ENCODE peak calls at places on chromosomes 5 and 9, in four cellular contexts. K is A549, U is heart right ventricle, G is keratinocyte. A is an unnamed sample.
A peak's percentile ranks its signal among the peaks of the same experiment; 100 is the strongest.

GRCh38 chr5:139873033-139873794 is 77.6 kb downstream of the PSD2 start:
- DNase-seq in K (no peak), U (no peak), G (no peak), A (no peak)

GRCh38 chr5:56735845-56736641 is 79.3 kb upstream of the MAP3K1 start:
- DNase-seq in K (no peak), U (no peak), G (no peak), A (no peak)

GRCh38 chr9:69579749-69580581 is 92.2 kb downstream of the APBA1 start:
- DNase-seq in K (no peak), U (no peak), G (no peak), A (peak; percentile 33)

GRCh38 chr9:112091805-112092204 is 83.3 kb downstream of the SUSD1 start:
- DNase-seq in K (no peak), U (no peak), G (no peak), A (peak; percentile 36)

GRCh38 chr5:4348919-4349318 is 753.3 kb downstream of the IRX1 start:
- DNase-seq in K (no peak), U (no peak), G (no peak), A (no peak)

GRCh38 chr9:75063556-75064305 is 24.2 kb downstream of the NMRK1 start:
- DNase-seq in K (no peak), U (no peak), G (no peak), A (no peak)

GRCh38 chr5:169848271-169848670 is 132.0 kb downstream of the INSYN2B start:
- DNase-seq in K (no peak), U (no peak), G (no peak), A (no peak)

GRCh38 chr9:91751922-91752321 is 198.1 kb downstream of the ROR2 start:
- DNase-seq in K (no peak), U (no peak), G (no peak), A (no peak)

GRCh38 chr5:27412379-27412778 is 374.0 kb upstream of the CDH9 start:
- DNase-seq in K (no peak), U (no peak), G (no peak), A (no peak)

GRCh38 chr5:1333986-1334385 is 10.9 kb downstream of the CLPTM1L start:
- DNase-seq in K (no peak), U (no peak), G (no peak), A (no peak)

GRCh38 chr5:7878381-7878873 is 9.5 kb downstream of the MTRR start:
- DNase-seq in K (no peak), U (no peak), G (no peak), A (no peak)

GRCh38 chr5:72301557-72301956 is 18.5 kb downstream of the MRPS27 start:
- DNase-seq in K (no peak), U (no peak), G (no peak), A (no peak)

GRCh38 chr5:98768160-98769005 is 5.1 kb upstream of the RGMB start:
- DNase-seq in K (peak; percentile 68), U (no peak), G (no peak), A (peak; percentile 68)

GRCh38 chr5:159518361-159518760 is 188.1 kb upstream of the IL12B start:
- DNase-seq in K (no peak), U (no peak), G (no peak), A (no peak)

GRCh38 chr9:28678097-28678496 is 1104.8 kb upstream of the C9orf72 start:
- DNase-seq in K (no peak), U (no peak), G (no peak), A (no peak)

GRCh38 chr5:143456952-143457547 is 53.6 kb upstream of the NR3C1 start:
- DNase-seq in K (peak; percentile 25), U (no peak), G (no peak), A (no peak)

GRCh38 chr9:94852373-94852772 is 125.9 kb downstream of the AOPEP start:
- DNase-seq in K (no peak), U (no peak), G (no peak), A (no peak)

DNA sequence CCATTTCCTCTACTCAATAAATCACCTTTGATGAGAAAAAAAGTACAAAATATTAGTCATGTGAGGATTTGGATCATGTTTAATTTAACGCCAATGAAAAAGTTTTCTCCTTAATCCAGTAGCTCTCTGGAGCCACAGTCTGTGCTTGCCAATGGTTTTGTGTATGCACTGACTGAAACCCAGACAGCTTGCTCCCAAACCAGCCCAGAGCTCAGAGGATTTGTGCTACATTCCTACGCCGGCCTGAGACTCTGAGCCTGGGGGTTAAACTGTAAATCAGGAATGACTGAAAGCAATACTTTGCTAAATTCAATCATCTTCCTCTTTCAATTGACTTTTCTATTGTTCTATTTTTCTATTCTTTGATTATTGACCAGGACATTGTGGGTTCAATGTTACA is 154.9 kb upstream of the ANKH start:
- DNase-seq in K (no peak), U (no peak), G (no peak), A (no peak)
- TF ChIP-seq CTCF in K (no peak), U (no peak), G (no peak), A (no peak)

GRCh38 chr5:80739487-80739886 is 84.7 kb upstream of the DHFR start:
- DNase-seq in K (no peak), U (no peak), G (no peak), A (no peak)

GRCh38 chr5:80739057-80739456 is 84.3 kb upstream of the DHFR start:
- DNase-seq in K (no peak), U (no peak), G (no peak), A (no peak)

GRCh38 chr5:80738466-80738865 is 83.7 kb upstream of the DHFR start:
- DNase-seq in K (no peak), U (no peak), G (no peak), A (no peak)

GRCh38 chr5:80739898-80740297 is 85.1 kb upstream of the DHFR start:
- DNase-seq in K (no peak), U (no peak), G (no peak), A (no peak)

GRCh38 chr5:80736730-80737129 is 81.9 kb upstream of the DHFR start:
- DNase-seq in K (peak; percentile 21), U (no peak), G (peak; percentile 45), A (no peak)
- H3K27ac ChIP-seq in K (peak overlapping the region; percentile 36), U (no peak overlapping the region), G (no peak overlapping the region), A (no peak overlapping the region)

GRCh38 chr9:84667571-84668203 is 1.8 kb upstream of the NTRK2 start:
- DNase-seq in K (peak; percentile 43), U (no peak), G (no peak), A (no peak)

GRCh38 chr9:84670106-84670800 is 724 bp downstream of the NTRK2 start:
- DNase-seq in K (no peak), U (peak; percentile 25), G (no peak), A (no peak)

GRCh38 chr9:84669008-84669292 is 579 bp upstream of the NTRK2 start:
- DNase-seq in K (no peak), U (no peak), G (no peak), A (no peak)

GRCh38 chr9:84669293-84670105 is at the start of gene NTRK2:
- DNase-seq in K (no peak), U (peak; percentile 25), G (no peak), A (no peak)

DNA sequence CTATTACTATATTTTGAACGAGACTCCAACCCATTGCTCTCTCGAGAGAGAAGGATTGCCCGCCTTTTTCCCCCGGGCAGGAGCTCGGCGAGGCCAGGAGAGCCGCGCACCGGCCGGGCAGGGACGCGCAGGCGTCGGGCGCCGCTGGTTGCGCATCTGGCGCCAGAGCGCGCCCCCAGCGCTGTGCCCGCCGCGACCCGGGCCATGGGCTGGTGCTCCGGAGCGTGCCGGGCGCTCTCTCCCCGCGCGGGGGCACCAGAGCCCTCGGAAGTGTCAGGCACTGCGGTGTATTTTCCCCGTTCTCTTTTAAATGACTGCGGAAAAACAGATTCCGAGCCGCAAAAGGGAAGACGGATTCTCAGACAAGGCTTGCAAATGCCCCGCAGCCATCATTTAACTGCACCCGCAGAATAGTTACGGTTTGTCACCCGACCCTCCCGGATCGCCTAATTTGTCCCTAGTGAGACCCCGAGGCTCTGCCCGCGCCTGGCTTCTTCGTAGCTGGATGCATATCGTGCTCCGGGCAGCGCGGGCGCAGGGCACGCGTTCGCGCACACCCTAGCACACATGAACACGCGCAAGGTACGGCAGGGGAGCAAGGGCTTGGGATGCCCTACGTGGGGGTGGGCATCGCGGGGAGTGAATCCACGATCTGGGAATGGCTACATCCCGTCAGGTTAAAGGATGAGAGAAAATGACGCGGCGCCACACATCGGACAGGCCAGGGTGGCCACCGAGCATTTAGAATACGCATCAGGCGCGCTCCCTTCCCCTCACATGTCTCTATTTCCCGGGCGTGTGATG is 1.1 kb upstream of the NTRK2 start:
- DNase-seq in K (peak; percentile 67), U (peak; percentile 69), G (no peak), A (peak; percentile 22)
- TF ChIP-seq CTCF in K (peak; percentile 65), U (peak; percentile 50), G (peak; percentile 56), A (peak; percentile 38)

GRCh38 chr9:98791147-98792095 is 4.9 kb downstream of the ANKS6 start:
- DNase-seq in K (peak; percentile 77), U (peak; percentile 79), G (peak; percentile 90), A (peak; percentile 73)
- H3K27ac ChIP-seq in K (peak overlapping the region; percentile 53), U (no peak overlapping the region), G (peak overlapping the region; percentile 77), A (no peak overlapping the region)

DNA sequence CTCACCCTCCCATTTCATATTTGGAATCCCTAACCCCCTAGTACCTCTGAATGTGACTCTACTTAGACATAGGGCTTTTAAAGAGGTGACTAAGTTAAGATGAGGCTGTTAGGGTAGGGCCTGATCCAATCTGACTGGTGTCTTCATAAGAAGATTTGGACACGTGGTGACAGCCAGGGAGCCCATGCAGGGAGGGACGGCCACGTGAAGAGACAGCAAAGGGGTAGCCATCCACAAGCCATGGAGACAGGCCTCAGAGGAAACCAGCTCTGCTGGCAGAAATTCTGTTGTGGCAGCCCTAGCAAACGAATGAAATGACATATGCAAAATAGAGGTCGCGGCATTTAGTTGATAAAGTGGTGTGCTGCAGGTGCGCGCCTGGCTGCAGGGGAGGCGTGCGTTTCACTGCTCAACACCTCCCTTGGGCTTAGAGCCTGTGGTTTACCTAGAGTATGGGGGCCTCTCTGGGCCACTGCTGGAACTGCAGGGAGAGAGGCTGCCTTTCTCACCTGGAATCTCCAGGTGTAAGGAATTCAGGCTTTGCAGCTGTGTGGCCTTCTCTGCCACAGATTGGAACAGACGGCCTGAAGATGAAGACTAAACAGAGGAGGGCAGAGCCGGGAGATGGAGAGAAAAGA is 7.1 kb upstream of the AFAP1L1 start:
- DNase-seq in K (peak; percentile 23), U (no peak), G (no peak), A (peak; percentile 59)
- TF ChIP-seq CTCF in K (no peak), U (peak; percentile 10), G (peak; percentile 93), A (peak; percentile 85)

DNA sequence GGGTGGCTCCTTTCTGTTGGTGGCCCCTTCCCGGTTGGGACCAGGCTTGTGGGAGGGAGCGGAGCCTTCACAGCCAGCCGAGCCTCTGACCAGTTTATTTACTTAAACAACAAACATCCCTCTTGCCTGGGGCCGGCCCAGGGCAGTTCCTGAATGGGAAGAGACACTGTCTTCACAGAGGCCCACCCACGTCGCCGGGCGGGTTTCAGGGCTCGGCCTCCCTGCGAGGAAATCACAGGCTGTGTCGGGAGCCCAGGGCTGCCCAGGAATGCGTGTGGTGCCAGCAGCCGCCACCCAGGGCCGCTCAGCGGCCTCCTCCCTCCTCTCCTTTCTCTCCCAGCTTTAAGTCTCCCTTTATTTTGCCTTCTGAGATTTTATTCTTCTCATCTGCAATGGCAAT is 132.5 kb downstream of the HSD17B3 start:
- DNase-seq in K (peak; percentile 87), U (peak; percentile 35), G (no peak), A (no peak)
- H3K27ac ChIP-seq in K (peak overlapping the region; percentile 90), U (no peak overlapping the region), G (no peak overlapping the region), A (no peak overlapping the region)

DNA sequence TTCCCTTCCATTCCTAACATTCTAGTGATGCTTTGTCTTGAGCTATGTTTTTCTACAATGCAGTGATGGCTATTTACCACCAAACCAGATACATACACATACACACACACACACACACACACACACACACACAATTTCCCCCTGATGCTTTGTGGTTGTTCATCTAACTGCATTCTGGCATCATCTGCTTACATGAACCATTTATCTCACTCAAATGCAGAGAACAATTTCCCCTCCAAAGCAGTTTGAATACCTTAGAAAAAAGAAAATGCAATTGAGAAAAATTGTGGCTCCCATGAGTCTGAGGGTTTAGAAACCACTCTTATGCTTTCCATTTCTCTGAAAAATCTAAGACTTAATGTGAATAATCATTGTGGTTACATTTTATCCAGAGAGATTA is 1024.8 kb downstream of the TLE4 start:
- DNase-seq in K (no peak), U (no peak), G (no peak), A (no peak)
- TF ChIP-seq CTCF in K (no peak), U (no peak), G (no peak), A (no peak)

GRCh38 chr9:129283290-129283691 is 105.2 kb upstream of the IER5L start:
- DNase-seq in K (no peak), U (no peak), G (no peak), A (peak; percentile 6)
- H3K27ac ChIP-seq in K (peak overlapping the region; percentile 45), U (peak overlapping the region; percentile 56), G (no peak overlapping the region), A (no peak overlapping the region)

A was measured in WERI-Rb-1.